ENCODE peak calls at places on chromosome 3, in nine cellular contexts. Q is endothelial cell of umbilical vein, S is colonic mucosa, Y is endothelial cell, G is ovary, A is GM13976, H is cardiac muscle cell, F is OCI-LY7, B is nephron progenitor cell. K is an unnamed sample.

GRCh38 chr3:24377218-24377993 is 117.2 kb downstream of the THRB start:
- DNase-seq in Q (no peak), B (no peak), H (no peak), F (no peak), G (no peak), A (no peak), Y (no peak), S (no peak), K (no peak)

GRCh38 chr3:33186524-33187367 is 31.9 kb downstream of the SUSD5 start:
- DNase-seq in B (no peak), Q (peak), F (no peak), S (no peak), A (no peak), G (no peak), H (no peak), Y (no peak), K (peak)

GRCh38 chr3:134079111-134079531 is 49.4 kb upstream of the SLCO2A1 start:
- DNase-seq in G (no peak), S (no peak), Y (no peak), B (no peak), F (no peak), Q (no peak), H (no peak), A (no peak), K (no peak)

GRCh38 chr3:56365905-56366640 is 102.2 kb downstream of the ERC2 start:
- DNase-seq in Y (no peak), H (no peak), G (no peak), F (no peak), A (no peak), Q (no peak), B (no peak), S (no peak), K (no peak)

GRCh38 chr3:138230525-138230924 is 43.4 kb downstream of the ARMC8 start:
- DNase-seq in G (no peak), S (no peak), A (no peak), Q (no peak), Y (no peak), B (no peak), H (no peak), F (no peak), K (peak)

GRCh38 chr3:88075497-88075896 is 16.4 kb downstream of the ZNF654 start:
- DNase-seq in H (no peak), Q (peak), A (no peak), G (no peak), Y (no peak), S (no peak), B (no peak), F (no peak), K (no peak)

GRCh38 chr3:48119495-48120193 is 68.6 kb downstream of the CDC25A start:
- DNase-seq in H (no peak), S (peak), B (no peak), Q (no peak), Y (no peak), F (no peak), A (no peak), G (peak), K (peak)

GRCh38 chr3:140432176-140432753 is 245.6 kb upstream of the TRIM42 start:
- DNase-seq in Y (no peak), S (no peak), Q (peak), A (no peak), G (peak), H (no peak), F (no peak), B (peak), K (peak)

DNA sequence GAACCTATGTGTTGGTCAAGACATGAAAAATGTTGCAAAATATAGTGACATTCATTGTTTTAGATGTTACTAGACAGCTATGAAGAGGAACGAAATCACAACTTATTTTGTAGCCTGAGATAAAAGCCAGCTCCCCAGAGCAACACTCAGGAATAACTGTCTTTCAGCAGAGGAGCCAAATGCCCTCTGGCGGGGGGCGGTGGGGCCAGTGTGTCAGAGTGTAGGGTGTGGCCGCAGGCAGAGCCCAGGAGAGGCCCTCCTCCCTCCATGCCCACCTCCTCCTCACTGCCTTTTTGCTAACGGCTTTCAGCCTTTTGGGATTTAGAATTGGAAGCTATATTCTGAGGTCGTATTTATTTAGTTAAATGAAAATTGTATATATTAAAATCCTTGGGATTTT is 16.9 kb downstream of the APOD start:
- DNase-seq in B (no peak), S (no peak), H (no peak), G (no peak), F (no peak), A (no peak), Q (no peak), Y (no peak), K (no peak)
- TF ChIP-seq CTCF in B (no peak), S (no peak), H (peak), G (no peak), F (no peak), A (no peak), Q (no peak), Y (no peak), K (no peak)

GRCh38 chr3:179927191-179927590 is 109.5 kb downstream of the PEX5L start:
- DNase-seq in F (no peak), Q (no peak), Y (no peak), S (no peak), G (no peak), H (peak), A (no peak), B (no peak), K (no peak)

GRCh38 chr3:179933079-179933478 is 103.7 kb downstream of the PEX5L start:
- DNase-seq in H (no peak), S (no peak), A (no peak), B (no peak), Q (no peak), G (no peak), Y (no peak), F (no peak), K (no peak)

GRCh38 chr3:179933872-179934271 is 102.9 kb downstream of the PEX5L start:
- DNase-seq in Y (no peak), S (no peak), G (no peak), Q (no peak), H (no peak), F (no peak), A (no peak), B (no peak), K (no peak)

GRCh38 chr3:179929091-179929529 is 107.6 kb downstream of the PEX5L start:
- DNase-seq in G (peak), H (peak), Q (peak), B (peak), A (peak), Y (peak), S (peak), F (peak), K (peak)
- TF ChIP-seq CTCF in G (peak), H (peak), Q (peak), B (peak), A (peak), Y (peak), S (peak), F (peak), K (peak)

GRCh38 chr3:136353461-136353860 is 103.3 kb downstream of the PCCB start:
- DNase-seq in Y (no peak), F (no peak), B (no peak), A (peak), Q (no peak), H (no peak), S (no peak), G (no peak), K (no peak)

GRCh38 chr3:136350557-136350956 is 100.4 kb downstream of the PCCB start:
- DNase-seq in S (no peak), F (no peak), G (no peak), B (no peak), Q (no peak), Y (no peak), A (no peak), H (peak), K (peak)

GRCh38 chr3:136351351-136351750 is 101.2 kb downstream of the PCCB start:
- DNase-seq in Y (no peak), Q (no peak), G (no peak), B (no peak), S (no peak), F (no peak), A (no peak), H (peak), K (no peak)

GRCh38 chr3:136350132-136350531 is 100.0 kb downstream of the PCCB start:
- DNase-seq in Q (no peak), Y (no peak), F (no peak), B (no peak), H (no peak), S (no peak), G (peak), A (no peak), K (peak)

DNA sequence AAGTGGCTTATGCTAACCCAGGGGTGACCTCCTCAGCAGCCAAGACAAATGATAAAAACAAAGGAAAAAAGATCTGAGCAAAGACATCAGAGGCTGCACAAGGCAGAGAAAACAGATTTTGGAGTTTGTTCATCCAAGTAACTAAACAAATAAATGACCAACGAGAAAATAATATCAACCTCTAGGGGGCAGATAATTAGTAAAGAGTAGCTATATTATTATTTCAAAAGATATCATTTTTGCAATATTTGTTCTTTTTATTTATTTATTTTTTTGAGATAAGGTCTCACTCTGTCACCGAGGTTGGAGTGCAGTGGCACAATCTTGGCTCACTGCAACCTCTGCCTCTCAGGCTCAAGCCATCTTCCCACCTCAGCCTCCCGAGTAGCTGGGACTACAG is 101.8 kb downstream of the PCCB start:
- DNase-seq in Y (no peak), S (no peak), G (no peak), Q (no peak), H (no peak), B (no peak), A (no peak), F (no peak), K (no peak)
- TF ChIP-seq CTCF in Y (peak), S (no peak), G (no peak), Q (peak), H (peak), B (peak), A (no peak), F (peak), K (peak)

DNA sequence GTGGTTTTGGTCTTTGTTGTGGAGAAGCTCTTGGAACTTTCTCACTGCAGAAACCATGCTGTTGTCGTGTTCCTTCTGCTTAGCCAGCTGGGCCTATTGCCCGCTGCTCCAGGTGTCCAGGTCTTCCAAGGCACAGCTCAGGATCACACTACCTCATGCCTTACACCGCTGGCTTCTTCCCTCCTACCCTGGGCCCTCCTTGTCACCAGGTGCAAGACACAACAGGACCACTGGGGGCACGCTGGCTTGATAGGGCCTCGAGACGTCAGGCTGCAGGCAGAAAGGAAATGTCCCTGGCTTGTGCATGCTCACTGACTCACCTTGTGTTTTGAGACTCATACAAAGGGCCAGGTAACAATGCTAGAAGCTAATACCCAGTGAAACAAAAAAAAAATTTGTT is 32.3 kb downstream of the PAQR9 start:
- DNase-seq in G (no peak), A (peak), Y (no peak), F (peak), Q (no peak), H (peak), B (no peak), S (no peak), K (no peak)
- TF ChIP-seq CTCF in G (no peak), A (no peak), Y (no peak), F (peak), Q (no peak), H (no peak), B (no peak), S (no peak), K (no peak)

DNA sequence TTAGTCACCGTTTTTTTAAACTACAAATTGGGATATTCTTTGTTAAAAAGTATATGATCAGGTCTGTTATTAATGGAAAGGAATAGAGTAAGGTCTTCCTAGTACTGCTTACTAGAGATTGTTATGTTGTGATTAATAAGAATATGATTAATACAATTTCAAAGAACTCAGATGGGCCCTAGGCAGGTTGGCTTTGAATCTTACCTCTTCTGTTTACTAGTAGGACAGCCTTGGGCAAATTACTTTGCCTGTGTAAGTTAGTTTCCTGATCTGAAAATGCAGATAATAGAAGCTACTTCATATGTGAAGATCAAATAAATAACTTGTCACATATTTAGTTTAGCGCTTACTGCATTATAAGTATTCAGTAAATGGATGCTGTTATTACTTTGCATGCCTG is 6.9 kb downstream of the GFM1 start:
- DNase-seq in S (no peak), G (no peak), H (no peak), F (no peak), Q (no peak), A (no peak), Y (no peak), B (no peak), K (no peak)
- TF ChIP-seq CTCF in S (no peak), G (no peak), H (no peak), F (no peak), Q (no peak), A (no peak), Y (no peak), B (no peak), K (no peak)

DNA sequence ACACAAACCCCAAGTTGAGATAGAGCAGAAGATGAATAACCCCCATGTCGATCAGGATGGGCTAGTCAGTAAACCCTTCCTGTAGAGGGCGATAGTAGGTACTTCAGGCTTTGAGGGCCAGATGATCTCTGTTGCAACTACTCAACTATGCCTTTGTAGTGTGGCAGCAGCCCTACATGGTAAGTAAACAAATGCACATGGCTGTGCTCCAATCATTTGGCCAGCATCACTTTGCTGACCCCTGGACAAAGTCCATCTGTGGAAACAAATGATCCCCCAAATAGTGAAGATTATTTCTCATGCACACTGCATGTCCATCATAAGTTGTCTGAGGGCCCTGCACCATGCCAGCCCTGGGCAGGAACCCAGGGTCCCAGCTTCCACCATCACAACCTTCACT is 402.2 kb upstream of the PROK2 start:
- DNase-seq in F (peak), B (no peak), Y (no peak), H (no peak), A (peak), S (no peak), Q (no peak), G (no peak), K (peak)
- TF ChIP-seq CTCF in F (peak), B (no peak), Y (peak), H (peak), A (peak), S (no peak), Q (no peak), G (no peak), K (peak)

DNA sequence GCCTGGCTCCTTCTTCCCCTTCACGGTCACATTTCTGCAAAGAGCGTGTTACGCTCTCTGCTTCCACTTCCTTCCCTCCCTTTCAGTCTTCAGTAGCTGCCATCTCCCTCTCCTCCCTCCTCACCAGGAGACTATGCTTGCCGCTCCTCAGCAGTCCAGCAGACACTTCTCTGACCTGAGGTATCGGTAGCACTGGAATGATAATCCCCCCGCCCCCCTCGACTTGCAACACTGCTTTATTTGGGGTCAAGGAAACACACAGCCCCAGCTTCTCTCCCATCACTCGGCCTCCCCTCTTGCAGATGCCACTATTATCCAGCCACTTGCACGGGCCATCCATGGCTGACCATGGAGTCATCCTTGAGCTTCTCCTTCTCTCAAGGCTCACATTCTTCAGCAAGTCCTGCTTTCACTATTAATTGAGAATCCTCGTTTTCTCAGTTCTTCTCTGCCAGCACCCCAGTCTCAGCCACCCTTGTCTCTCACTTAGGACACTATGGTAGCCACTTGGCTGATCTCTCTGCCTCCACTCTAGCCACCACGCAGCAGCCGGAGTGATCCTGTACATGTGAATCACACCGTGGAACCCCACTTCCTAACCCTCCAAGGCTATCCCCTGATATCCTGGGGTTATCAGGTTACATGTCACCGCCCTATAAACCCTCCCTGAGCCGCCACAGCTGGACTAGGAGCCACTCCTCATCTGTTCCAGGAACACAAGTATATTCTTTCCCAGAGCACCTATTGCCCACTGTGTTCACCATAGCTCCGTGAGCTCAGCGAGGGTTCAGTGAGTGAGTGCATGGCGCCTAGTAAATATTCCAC is 960 bp upstream of the PARP14 start:
- DNase-seq in B (peak), A (peak), H (no peak), Q (peak), G (peak), S (peak), Y (peak), F (peak), K (peak)
- TF ChIP-seq CTCF in B (no peak), A (no peak), H (no peak), Q (no peak), G (no peak), S (no peak), Y (no peak), F (peak), K (no peak)